ENCODE peak calls at places on chromosome 21, in four cellular contexts. H is cardiac fibroblast, U is A549, K is adipocyte. D is an unnamed sample.

GRCh38 chr21:31959881-31960280 is 87.1 kb downstream of the HUNK start:
- DNase-seq in H (no peak), U (no peak), K (no peak), D (no peak)

GRCh38 chr21:21084179-21084578 is 86.0 kb downstream of the NCAM2 start:
- DNase-seq in H (peak), U (no peak), K (peak), D (peak)

GRCh38 chr21:37210017-37210593 is 57.0 kb downstream of the VPS26C start:
- DNase-seq in H (no peak), U (no peak), K (no peak), D (no peak)

GRCh38 chr21:45496151-45496967 is 45.9 kb downstream of the SLC19A1 start:
- DNase-seq in H (no peak), U (no peak), K (no peak), D (no peak)

GRCh38 chr21:39775816-39776215 is 30.8 kb downstream of the IGSF5 start:
- DNase-seq in H (no peak), U (no peak), K (no peak), D (no peak)

GRCh38 chr21:42193131-42193671 is 25.7 kb upstream of the ABCG1 start:
- DNase-seq in H (peak), U (no peak), K (no peak), D (peak)

GRCh38 chr21:33395866-33396265 is 7.3 kb upstream of the IFNGR2 start:
- DNase-seq in H (no peak), U (no peak), K (no peak), D (no peak)

GRCh38 chr21:32349333-32349944 is 43.4 kb downstream of the URB1 start:
- DNase-seq in H (no peak), U (no peak), K (no peak), D (no peak)

GRCh38 chr21:46171996-46172862 is 12.0 kb downstream of the SPATC1L start:
- DNase-seq in H (no peak), U (no peak), K (no peak), D (no peak)

GRCh38 chr21:40929833-40930232 is 82.9 kb upstream of the DSCAM start:
- DNase-seq in H (no peak), U (no peak), K (no peak), D (no peak)

GRCh38 chr21:45868488-45868887 is 113.1 kb upstream of the COL6A1 start:
- DNase-seq in H (no peak), U (no peak), K (no peak), D (no peak)

GRCh38 chr21:46634966-46635323 is 529 bp upstream of the PRMT2 start:
- DNase-seq in H (peak), U (peak), K (peak), D (peak)

GRCh38 chr21:45335761-45336534 is 48.3 kb upstream of the POFUT2 start:
- DNase-seq in H (no peak), U (no peak), K (no peak), D (no peak)

GRCh38 chr21:32389337-32390015 is 3.3 kb downstream of the URB1 start:
- DNase-seq in H (peak), U (no peak), K (peak), D (peak)

GRCh38 chr21:32604484-32604883 is 7.7 kb downstream of the CFAP298 start:
- DNase-seq in H (no peak), U (no peak), K (no peak), D (no peak)

GRCh38 chr21:45356653-45357435 is 48.1 kb upstream of the COL18A1 start:
- DNase-seq in H (no peak), U (no peak), K (no peak), D (no peak)

GRCh38 chr21:30382201-30382600 is 10.1 kb upstream of the KRTAP13-2 start:
- DNase-seq in H (no peak), U (no peak), K (no peak), D (no peak)

GRCh38 chr21:45698493-45698947 is 55.0 kb downstream of the PCBP3 start:
- DNase-seq in H (peak), U (no peak), K (peak), D (peak)

GRCh38 chr21:31900121-31900895 is 27.5 kb downstream of the HUNK start:
- DNase-seq in H (no peak), U (no peak), K (no peak), D (no peak)

GRCh38 chr21:46118871-46119564 is 21.1 kb downstream of the COL6A2 start:
- DNase-seq in H (no peak), U (no peak), K (no peak), D (no peak)

GRCh38 chr21:38813554-38813953 is 7.8 kb downstream of the ETS2 start:
- DNase-seq in H (no peak), U (no peak), K (no peak), D (no peak)

GRCh38 chr21:38170283-38170682 is 86.5 kb upstream of the KCNJ15 start:
- DNase-seq in H (peak), U (no peak), K (no peak), D (peak)

GRCh38 chr21:20662523-20662922 is 335.7 kb upstream of the NCAM2 start:
- DNase-seq in H (no peak), U (no peak), K (no peak), D (no peak)

GRCh38 chr21:41597811-41598231 is 89.9 kb upstream of the TMPRSS2 start:
- DNase-seq in H (no peak), U (no peak), K (no peak), D (no peak)

GRCh38 chr21:36079010-36079649 is 9.3 kb downstream of the CBR1 start:
- DNase-seq in H (no peak), U (no peak), K (no peak), D (peak)

GRCh38 chr21:36976882-36977651 is 10.6 kb upstream of the HLCS start:
- DNase-seq in H (peak), U (peak), K (peak), D (peak)

GRCh38 chr21:36150192-36150711 is 6.4 kb upstream of the DOP1B start:
- DNase-seq in H (peak), U (no peak), K (peak), D (peak)

GRCh38 chr21:39094087-39094785 is 89.0 kb downstream of the PSMG1 start:
- DNase-seq in H (no peak), U (no peak), K (no peak), D (no peak)

GRCh38 chr21:28230559-28230958 is 762.1 kb downstream of the LTN1 start:
- DNase-seq in H (peak), U (no peak), K (no peak), D (peak)

GRCh38 chr21:24658016-24658415 is 949.3 kb downstream of the MRPL39 start:
- DNase-seq in H (no peak), U (no peak), K (no peak), D (no peak)

GRCh38 chr21:26709090-26709489 is 136.0 kb upstream of the CYYR1 start:
- DNase-seq in H (peak), U (no peak), K (peak), D (no peak)
- H3K4me3 ChIP-seq in H (no peak), U (no peak), K (no peak), D (no peak)

DNA sequence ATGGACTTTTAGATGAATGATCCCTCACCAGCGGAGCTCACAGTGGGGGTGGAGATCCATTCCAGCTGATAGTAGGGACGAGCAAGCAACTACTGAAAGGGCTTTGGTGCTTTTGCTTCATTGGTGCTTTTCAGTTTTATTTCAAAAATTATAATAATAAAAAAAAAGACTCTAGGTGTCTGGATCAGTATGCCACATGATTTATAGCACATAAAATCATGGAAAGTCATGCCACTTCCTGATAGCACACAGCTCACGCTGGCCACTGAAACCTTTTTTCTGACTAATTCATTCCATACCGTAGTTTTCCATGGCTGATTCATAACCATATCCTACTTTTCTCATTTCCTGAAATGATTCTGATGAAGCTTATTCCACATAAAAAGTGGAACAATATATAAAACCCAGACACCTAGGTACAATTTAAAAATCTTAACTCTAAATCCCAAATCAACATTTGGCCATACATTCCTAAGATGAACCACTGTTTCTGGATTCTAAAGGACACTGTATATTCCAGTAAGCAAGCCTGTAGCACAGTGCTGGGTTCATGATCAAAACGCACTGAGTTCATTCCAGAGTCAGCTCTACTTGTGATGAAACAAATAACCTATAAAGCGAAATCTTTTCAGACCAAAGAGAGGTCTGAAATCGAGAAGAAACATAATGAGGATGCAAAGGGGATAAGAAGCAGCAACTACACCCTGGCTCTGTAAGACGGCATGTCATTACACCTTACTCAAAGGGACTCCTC is 41.4 kb upstream of the KCNE1 start:
- DNase-seq in H (peak), U (no peak), K (peak), D (peak)
- H3K4me3 ChIP-seq in H (no peak), U (no peak), K (peak), D (peak)

GRCh38 chr21:44265734-44266270 is 4.1 kb upstream of the DNMT3L start:
- DNase-seq in H (no peak), U (no peak), K (no peak), D (no peak)

GRCh38 chr21:44271558-44271957 is 9.9 kb upstream of the DNMT3L start:
- DNase-seq in H (no peak), U (no peak), K (no peak), D (no peak)

GRCh38 chr21:44263768-44264167 is 2.1 kb upstream of the DNMT3L start:
- DNase-seq in H (no peak), U (no peak), K (no peak), D (no peak)

GRCh38 chr21:44263221-44263671 is 1.5 kb upstream of the DNMT3L start:
- DNase-seq in H (no peak), U (no peak), K (no peak), D (no peak)

DNA sequence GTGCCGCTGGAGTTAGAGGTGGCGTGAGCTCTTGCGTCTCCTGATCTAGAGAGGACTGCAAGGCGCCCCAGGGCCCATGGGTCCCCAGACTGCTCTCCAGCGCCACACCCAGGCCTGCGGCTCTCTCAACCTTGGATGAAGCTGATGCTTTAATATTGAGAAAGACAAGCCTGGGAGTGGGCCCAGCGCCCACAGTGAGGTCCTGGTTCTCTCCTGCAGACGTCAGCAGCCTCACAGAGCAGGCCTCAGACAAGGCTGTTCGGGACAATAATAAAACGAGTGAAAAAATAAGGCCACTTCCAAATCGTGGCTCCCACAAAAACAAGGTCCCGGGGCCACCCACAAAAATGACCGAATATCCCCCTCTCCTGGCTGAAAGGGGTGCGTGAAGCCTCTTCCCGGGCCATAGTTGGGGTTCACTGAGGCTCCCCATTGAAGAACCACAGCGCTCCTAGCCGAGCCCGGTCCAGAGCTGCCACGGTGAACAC is 6.0 kb upstream of the DNMT3L start:
- DNase-seq in H (no peak), U (no peak), K (no peak), D (no peak)
- H3K4me3 ChIP-seq in H (no peak), U (no peak), K (no peak), D (no peak)

DNA sequence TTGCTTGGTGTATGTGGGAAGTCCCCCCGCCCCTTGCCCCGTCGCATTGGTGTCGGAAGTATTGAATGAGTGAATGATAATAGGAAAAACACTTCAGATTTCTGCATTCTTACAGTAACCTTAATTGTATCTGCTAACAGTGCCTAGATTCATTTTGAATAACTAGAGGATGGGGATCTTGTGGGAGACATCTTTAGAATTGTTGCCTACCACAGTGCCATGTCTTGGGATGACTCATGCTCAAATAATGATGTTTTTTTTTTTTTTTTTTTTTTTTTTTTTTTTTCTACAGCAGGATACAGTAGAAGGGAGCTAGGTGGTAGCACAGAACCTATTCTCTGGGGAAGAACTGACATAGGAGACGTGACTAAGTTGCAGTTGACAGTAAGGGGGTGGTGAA is 237.9 kb downstream of the USP25 start:
- DNase-seq in H (peak), U (no peak), K (peak), D (peak)
- H3K4me3 ChIP-seq in H (no peak), U (no peak), K (no peak), D (no peak)

D was measured in choroid plexus epithelial cell.